ENCODE peak calls at places on chromosomes 7 and 10, in seven cellular contexts. O, R, J, B, I, W and D are unnamed samples.

GRCh38 chr10:108877130-108877529 is 1046.2 kb downstream of the XPNPEP1 start:
- DNase-seq in O (no peak), R (no peak), J (no peak), B (no peak), I (no peak), W (no peak), D (no peak)

GRCh38 chr7:29442146-29442545 is 121.5 kb upstream of the PRR15 start:
- DNase-seq in O (no peak), R (peak), J (no peak), B (no peak), I (no peak), W (no peak), D (no peak)

GRCh38 chr7:20193242-20193777 is 23.9 kb downstream of the MACC1 start:
- DNase-seq in O (no peak), R (no peak), J (no peak), B (no peak), I (no peak), W (no peak), D (no peak)

GRCh38 chr10:8061274-8062211 is 7.1 kb downstream of the GATA3 start:
- DNase-seq in O (no peak), R (no peak), J (no peak), B (no peak), I (no peak), W (peak), D (peak)

GRCh38 chr10:24897326-24897926 is 55.0 kb downstream of the PRTFDC1 start:
- DNase-seq in O (no peak), R (no peak), J (no peak), B (no peak), I (no peak), W (no peak), D (no peak)

GRCh38 chr10:86254526-86255174 is 111.9 kb downstream of the GRID1 start:
- DNase-seq in O (no peak), R (no peak), J (no peak), B (peak), I (no peak), W (no peak), D (no peak)

GRCh38 chr10:47421057-47421952 is 37.2 kb upstream of the ZNF488 start:
- DNase-seq in O (no peak), R (no peak), J (no peak), B (peak), I (no peak), W (no peak), D (no peak)

GRCh38 chr10:112512294-112512693 is 65.3 kb downstream of the VTI1A start:
- DNase-seq in O (no peak), R (no peak), J (no peak), B (no peak), I (no peak), W (no peak), D (no peak)

GRCh38 chr7:919924-920341 is 34.5 kb downstream of the ADAP1 start:
- DNase-seq in O (peak), R (no peak), J (no peak), B (peak), I (no peak), W (no peak), D (peak)

GRCh38 chr10:100882681-100883321 is 30.0 kb upstream of the SLF2 start:
- DNase-seq in O (peak), R (no peak), J (no peak), B (no peak), I (no peak), W (no peak), D (no peak)

GRCh38 chr10:96130326-96130758 is 245 bp downstream of the ZNF518A start:
- DNase-seq in O (peak), R (peak), J (peak), B (peak), I (peak), W (peak), D (peak)

GRCh38 chr10:1347962-1348772 is 292.0 kb downstream of the WDR37 start:
- DNase-seq in O (no peak), R (no peak), J (no peak), B (no peak), I (no peak), W (no peak), D (no peak)

GRCh38 chr7:129848436-129848835 is 104.3 kb downstream of the UBE2H start:
- DNase-seq in O (no peak), R (no peak), J (no peak), B (no peak), I (no peak), W (no peak), D (no peak)

GRCh38 chr10:78471723-78472541 is 438.3 kb downstream of the RPS24 start:
- DNase-seq in O (no peak), R (no peak), J (no peak), B (no peak), I (no peak), W (no peak), D (no peak)

GRCh38 chr7:94907420-94908203 is at the start of gene PPP1R9A:
- DNase-seq in O (peak), R (peak), J (peak), B (peak), I (no peak), W (no peak), D (no peak)

GRCh38 chr10:48821111-48821510 is 118.5 kb downstream of the LRRC18 start:
- DNase-seq in O (no peak), R (no peak), J (no peak), B (no peak), I (no peak), W (no peak), D (no peak)

GRCh38 chr10:124180947-124181549 is 87.7 kb upstream of the CHST15 start:
- DNase-seq in O (no peak), R (no peak), J (no peak), B (no peak), I (no peak), W (no peak), D (no peak)

GRCh38 chr10:12540341-12540781 is 191.0 kb downstream of the CAMK1D start:
- DNase-seq in O (no peak), R (peak), J (no peak), B (no peak), I (no peak), W (no peak), D (no peak)

GRCh38 chr7:40673285-40673684 is 538.5 kb downstream of the SUGCT start:
- DNase-seq in O (no peak), R (no peak), J (no peak), B (no peak), I (no peak), W (no peak), D (no peak)

GRCh38 chr10:58350023-58350422 is 15.2 kb downstream of the UBE2D1 start:
- DNase-seq in O (no peak), R (no peak), J (no peak), B (no peak), I (no peak), W (no peak), D (no peak)

GRCh38 chr10:60769406-60769805 is 8.9 kb upstream of the CDK1 start:
- DNase-seq in O (no peak), R (no peak), J (no peak), B (no peak), I (no peak), W (no peak), D (no peak)

GRCh38 chr7:33418251-33418701 is 288.9 kb downstream of the BBS9 start:
- DNase-seq in O (no peak), R (no peak), J (no peak), B (no peak), I (no peak), W (no peak), D (no peak)

GRCh38 chr7:31825576-31825975 is 138.6 kb downstream of the PPP1R17 start:
- DNase-seq in O (no peak), R (no peak), J (no peak), B (no peak), I (no peak), W (no peak), D (no peak)

GRCh38 chr10:116079355-116079754 is 193.7 kb downstream of the GFRA1 start:
- DNase-seq in O (no peak), R (no peak), J (no peak), B (no peak), I (no peak), W (no peak), D (no peak)

GRCh38 chr7:138316421-138317043 is 143.5 kb upstream of the TRIM24 start:
- DNase-seq in O (no peak), R (no peak), J (no peak), B (no peak), I (no peak), W (no peak), D (no peak)

GRCh38 chr7:117278040-117278439 is 44.8 kb downstream of the WNT2 start:
- DNase-seq in O (no peak), R (no peak), J (no peak), B (no peak), I (no peak), W (no peak), D (no peak)

GRCh38 chr10:124864421-124865193 is 63.0 kb downstream of the ABRAXAS2 start:
- DNase-seq in O (peak), R (peak), J (peak), B (no peak), I (no peak), W (no peak), D (no peak)